ENCODE peak calls at places on chromosomes 16 and 17, in eight cellular contexts. U is keratinocyte, F is HFF-Myc, R is kidney, Q is cardiac muscle cell, X is Panc1, G is Caco-2, H is cardiac fibroblast. B is an unnamed sample.

GRCh38 chr16:72921106-72921505 is 126.8 kb downstream of the ZFHX3 start:
- DNase-seq in U (no peak), F (no peak), R (no peak), Q (no peak), X (no peak), G (no peak), H (no peak), B (no peak)

GRCh38 chr16:88303890-88304819 is 78.6 kb upstream of the ZNF469 start:
- DNase-seq in U (no peak), F (peak), R (peak), Q (peak), X (no peak), G (peak), H (peak), B (no peak)

GRCh38 chr16:85601730-85602401 is 11.3 kb upstream of the GSE1 start:
- DNase-seq in U (no peak), F (no peak), R (peak), Q (peak), X (no peak), G (no peak), H (no peak), B (no peak)

GRCh38 chr16:11181889-11182279 is 74.1 kb downstream of the SOCS1 start:
- DNase-seq in U (no peak), F (no peak), R (no peak), Q (no peak), X (no peak), G (no peak), H (no peak), B (no peak)

GRCh38 chr17:14580494-14580893 is 279.6 kb downstream of the HS3ST3B1 start:
- DNase-seq in U (no peak), F (no peak), R (no peak), Q (no peak), X (no peak), G (no peak), H (no peak), B (no peak)

GRCh38 chr17:78330570-78331224 is 29.2 kb downstream of the SOCS3 start:
- DNase-seq in U (no peak), F (no peak), R (no peak), Q (no peak), X (no peak), G (no peak), H (no peak), B (no peak)

GRCh38 chr16:79437764-79438728 is 162.5 kb downstream of the MAF start:
- DNase-seq in U (no peak), F (no peak), R (no peak), Q (no peak), X (no peak), G (no peak), H (no peak), B (no peak)

GRCh38 chr16:4052801-4053662 is 63.2 kb downstream of the ADCY9 start:
- DNase-seq in U (peak), F (no peak), R (no peak), Q (peak), X (no peak), G (no peak), H (peak), B (peak)

GRCh38 chr16:12794486-12795399 is 8.9 kb downstream of the CPPED1 start:
- DNase-seq in U (no peak), F (no peak), R (no peak), Q (no peak), X (no peak), G (peak), H (no peak), B (no peak)

GRCh38 chr16:54651851-54652770 is 278.6 kb upstream of the IRX5 start:
- DNase-seq in U (no peak), F (no peak), R (no peak), Q (no peak), X (no peak), G (no peak), H (peak), B (no peak)

GRCh38 chr17:77634710-77635109 is 323.8 kb upstream of the TNRC6C start:
- DNase-seq in U (no peak), F (no peak), R (no peak), Q (no peak), X (no peak), G (no peak), H (no peak), B (no peak)

GRCh38 chr17:2335726-2336214 is 487 bp downstream of the TSR1 start:
- DNase-seq in U (no peak), F (no peak), R (no peak), Q (no peak), X (no peak), G (no peak), H (no peak), B (no peak)

GRCh38 chr17:77786740-77787505 is 171.6 kb upstream of the TNRC6C start:
- DNase-seq in U (no peak), F (no peak), R (peak), Q (no peak), X (no peak), G (no peak), H (no peak), B (no peak)

GRCh38 chr17:54891176-54891821 is 9.4 kb upstream of the TOM1L1 start:
- DNase-seq in U (no peak), F (peak), R (no peak), Q (peak), X (no peak), G (peak), H (peak), B (no peak)

GRCh38 chr17:17693955-17694228 is 12.6 kb downstream of the RAI1 start:
- DNase-seq in U (no peak), F (no peak), R (no peak), Q (no peak), X (no peak), G (no peak), H (no peak), B (no peak)

GRCh38 chr16:22353188-22353919 is 21.1 kb downstream of the CDR2 start:
- DNase-seq in U (no peak), F (no peak), R (no peak), Q (no peak), X (no peak), G (peak), H (peak), B (peak)

GRCh38 chr17:8822401-8823035 is 23.4 kb upstream of the MFSD6L start:
- DNase-seq in U (no peak), F (no peak), R (no peak), Q (no peak), X (no peak), G (no peak), H (no peak), B (no peak)

GRCh38 chr16:6656760-6657159 is 675.9 kb upstream of the RBFOX1 start:
- DNase-seq in U (no peak), F (no peak), R (no peak), Q (no peak), X (no peak), G (no peak), H (no peak), B (no peak)

GRCh38 chr17:77930780-77931768 is 27.4 kb upstream of the TNRC6C start:
- DNase-seq in U (no peak), F (no peak), R (no peak), Q (no peak), X (no peak), G (no peak), H (no peak), B (no peak)

GRCh38 chr16:48317614-48318013 is 67.6 kb downstream of the SIAH1 start:
- DNase-seq in U (no peak), F (peak), R (no peak), Q (no peak), X (no peak), G (no peak), H (peak), B (no peak)

GRCh38 chr16:87407511-87408112 is 15.5 kb downstream of the MAP1LC3B start:
- DNase-seq in U (no peak), F (no peak), R (peak), Q (no peak), X (no peak), G (no peak), H (peak), B (peak)

GRCh38 chr17:66487933-66488572 is 185.6 kb downstream of the PRKCA start:
- DNase-seq in U (no peak), F (no peak), R (no peak), Q (no peak), X (no peak), G (no peak), H (no peak), B (no peak)
- TF ChIP-seq CTCF in U (no peak), F (no peak), R (no peak), Q (no peak), X (no peak), G (no peak), H (no peak), B (no peak)

GRCh38 chr17:48592592-48592991 is 987 bp downstream of the HOXB5 start:
- DNase-seq in U (no peak), F (no peak), R (no peak), Q (no peak), X (no peak), G (no peak), H (no peak), B (no peak)

GRCh38 chr17:48595107-48595999 is 1.8 kb upstream of the HOXB5 start:
- DNase-seq in U (no peak), F (no peak), R (peak), Q (no peak), X (no peak), G (no peak), H (no peak), B (no peak)

GRCh38 chr17:48594412-48595106 is 980 bp upstream of the HOXB5 start:
- DNase-seq in U (no peak), F (no peak), R (peak), Q (no peak), X (no peak), G (no peak), H (no peak), B (no peak)

GRCh38 chr17:48593126-48593829 is at the start of gene HOXB5:
- DNase-seq in U (no peak), F (no peak), R (peak), Q (peak), X (no peak), G (no peak), H (no peak), B (no peak)

GRCh38 chr17:48593840-48594411 is 347 bp upstream of the HOXB5 start:
- DNase-seq in U (no peak), F (peak), R (peak), Q (peak), X (no peak), G (peak), H (peak), B (no peak)
- H3K4me3 ChIP-seq in U (peak), F (no peak), R (peak), Q (peak), X (peak), G (no peak), H (no peak), B (peak)

DNA sequence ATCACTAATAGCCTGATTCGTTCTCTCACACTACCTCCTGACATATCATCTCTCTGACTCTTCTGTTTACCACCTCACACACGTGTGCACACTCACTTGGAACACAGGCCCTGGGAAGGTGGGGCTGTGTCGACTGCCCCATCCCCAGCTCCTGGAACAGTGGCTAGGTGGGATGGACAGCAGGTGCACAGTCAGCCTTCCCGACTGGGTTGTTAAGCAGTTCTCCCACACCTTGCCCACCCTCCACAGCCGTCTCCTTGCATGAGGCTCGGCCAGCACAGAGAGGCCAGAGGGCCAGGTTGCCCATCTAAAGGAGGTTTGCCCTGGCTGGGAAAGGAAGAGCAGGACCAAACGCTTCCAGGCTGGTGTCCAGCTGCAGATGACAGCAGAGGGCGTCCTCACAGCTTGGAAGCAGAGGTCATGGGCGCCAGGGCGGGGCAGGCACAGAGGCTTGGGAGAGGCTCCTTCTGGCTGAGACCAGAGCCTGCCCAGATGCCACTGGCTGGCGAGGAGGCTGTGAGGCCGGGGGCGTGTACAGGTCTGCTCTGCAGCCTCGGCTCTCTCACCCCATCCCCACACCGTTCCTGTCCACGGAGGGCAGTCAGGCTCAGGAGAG is 92.8 kb downstream of the AMFR start:
- DNase-seq in U (no peak), F (peak), R (peak), Q (peak), X (peak), G (peak), H (peak), B (no peak)
- TF ChIP-seq CTCF in U (peak), F (peak), R (peak), Q (peak), X (peak), G (peak), H (peak), B (peak)

GRCh38 chr17:7382901-7383300 is 2.0 kb downstream of the TNK1 start:
- DNase-seq in U (no peak), F (no peak), R (no peak), Q (no peak), X (no peak), G (no peak), H (no peak), B (no peak)

GRCh38 chr17:7379134-7379533 is 1.8 kb upstream of the TNK1 start:
- DNase-seq in U (no peak), F (no peak), R (no peak), Q (no peak), X (no peak), G (no peak), H (no peak), B (no peak)

GRCh38 chr17:7380321-7380720 is 568 bp upstream of the TNK1 start:
- DNase-seq in U (no peak), F (no peak), R (no peak), Q (no peak), X (no peak), G (peak), H (no peak), B (no peak)

GRCh38 chr17:7383371-7383741 is 2.5 kb downstream of the TNK1 start:
- DNase-seq in U (no peak), F (no peak), R (no peak), Q (no peak), X (no peak), G (no peak), H (no peak), B (no peak)

GRCh38 chr17:7380855-7381683 is at the start of gene TNK1:
- DNase-seq in U (no peak), F (no peak), R (peak), Q (peak), X (no peak), G (peak), H (no peak), B (no peak)
- H3K4me3 ChIP-seq in U (peak), F (peak), R (peak), Q (peak), X (peak), G (peak), H (peak), B (peak)

GRCh38 chr17:5194346-5194745 is 2.7 kb upstream of the ZNF594 start:
- DNase-seq in U (no peak), F (no peak), R (no peak), Q (no peak), X (no peak), G (no peak), H (no peak), B (no peak)

GRCh38 chr17:5191541-5192417 is at the start of gene ZNF594:
- DNase-seq in U (peak), F (peak), R (peak), Q (peak), X (peak), G (peak), H (peak), B (peak)
- TF ChIP-seq CTCF in U (peak), F (peak), R (peak), Q (peak), X (peak), G (peak), H (peak), B (peak)

DNA sequence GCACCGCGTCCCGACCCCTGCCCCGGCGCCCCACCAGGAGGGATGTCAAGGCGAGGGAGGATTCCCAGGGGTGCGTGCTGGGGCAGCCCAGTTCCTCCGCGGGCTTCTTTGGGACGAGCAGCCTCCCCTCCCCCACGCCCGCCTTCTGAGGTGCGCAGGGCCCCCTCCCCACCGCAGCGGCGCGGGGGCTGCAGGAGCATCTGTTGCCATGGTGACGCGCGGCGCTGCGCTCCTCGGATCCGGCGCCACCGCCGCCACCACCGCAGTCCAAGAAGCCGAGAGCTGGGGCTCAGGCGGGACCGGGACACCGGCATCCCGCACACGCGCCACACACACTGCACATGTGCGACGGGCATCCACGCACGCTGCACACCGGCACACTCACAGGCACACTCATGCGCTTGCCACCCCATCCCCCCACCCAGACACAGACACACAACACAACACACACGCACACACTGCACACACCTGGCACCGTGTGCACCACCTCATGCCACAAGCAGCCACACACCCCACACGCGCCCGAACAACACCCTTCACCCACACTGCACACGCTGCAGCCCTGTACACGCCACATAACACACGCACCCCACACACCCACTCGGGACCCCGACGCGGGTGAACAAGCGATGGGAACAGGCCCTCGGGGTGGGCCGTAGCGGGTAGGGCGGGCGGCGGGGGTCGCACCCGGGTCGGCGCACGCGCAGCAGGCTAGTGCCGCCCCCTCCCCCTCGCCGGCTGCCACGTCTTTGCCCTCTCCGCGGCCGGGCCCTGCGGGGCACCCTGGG is 17.0 kb downstream of the ENPP7 start:
- DNase-seq in U (no peak), F (no peak), R (no peak), Q (peak), X (no peak), G (no peak), H (no peak), B (no peak)
- H3K4me3 ChIP-seq in U (no peak), F (no peak), R (no peak), Q (peak), X (peak), G (no peak), H (no peak), B (no peak)